ENCODE peak calls at places on chromosome 6, in seven cellular contexts. One of them, this sample, is unnamed.

GRCh38 chr6:54737247-54737646 is 109.3 kb upstream of the FAM83B start:
- DNase-seq in fibroblast of pulmonary artery: no peak
- DNase-seq in IMR-90: no peak
- DNase-seq in CD8-positive, alpha-beta T cell: no peak
- DNase-seq in body of pancreas: peak; percentile 23
- DNase-seq in BJ: no peak
- DNase-seq in epithelial cell of esophagus: no peak
- DNase-seq in this sample: no peak

GRCh38 chr6:135540207-135540877 is 42.8 kb upstream of the AHI1 start:
- DNase-seq in BJ: no peak
- DNase-seq in fibroblast of pulmonary artery: peak; percentile 70
- DNase-seq in CD8-positive, alpha-beta T cell: no peak
- DNase-seq in IMR-90: peak; percentile 62
- DNase-seq in epithelial cell of esophagus: no peak
- DNase-seq in body of pancreas: no peak
- DNase-seq in this sample: no peak

GRCh38 chr6:2247664-2248063 is 2.3 kb upstream of the GMDS start:
- DNase-seq in BJ: no peak
- DNase-seq in fibroblast of pulmonary artery: no peak
- DNase-seq in body of pancreas: no peak
- DNase-seq in epithelial cell of esophagus: no peak
- DNase-seq in CD8-positive, alpha-beta T cell: no peak
- DNase-seq in IMR-90: no peak
- DNase-seq in this sample: no peak

GRCh38 chr6:11121851-11122250 is 10.3 kb upstream of the ERVFRD-1 start:
- DNase-seq in epithelial cell of esophagus: no peak
- DNase-seq in body of pancreas: no peak
- DNase-seq in BJ: no peak
- DNase-seq in IMR-90: no peak
- DNase-seq in fibroblast of pulmonary artery: no peak
- DNase-seq in CD8-positive, alpha-beta T cell: no peak
- DNase-seq in this sample: no peak

GRCh38 chr6:110520188-110520956 is 44.0 kb upstream of the SLC22A16 start:
- DNase-seq in IMR-90: no peak
- DNase-seq in epithelial cell of esophagus: no peak
- DNase-seq in body of pancreas: no peak
- DNase-seq in BJ: no peak
- DNase-seq in fibroblast of pulmonary artery: no peak
- DNase-seq in CD8-positive, alpha-beta T cell: no peak
- DNase-seq in this sample: no peak

GRCh38 chr6:10514049-10514780 is 6.9 kb upstream of the GCNT2 start:
- DNase-seq in body of pancreas: peak; percentile 17
- DNase-seq in CD8-positive, alpha-beta T cell: no peak
- DNase-seq in fibroblast of pulmonary artery: no peak
- DNase-seq in epithelial cell of esophagus: no peak
- DNase-seq in BJ: no peak
- DNase-seq in IMR-90: no peak
- DNase-seq in this sample: no peak

GRCh38 chr6:165585060-165585459 is 78.0 kb downstream of the PDE10A start:
- DNase-seq in fibroblast of pulmonary artery: peak; percentile 76
- DNase-seq in CD8-positive, alpha-beta T cell: no peak
- DNase-seq in IMR-90: peak; percentile 81
- DNase-seq in epithelial cell of esophagus: no peak
- DNase-seq in BJ: no peak
- DNase-seq in body of pancreas: no peak
- DNase-seq in this sample: no peak

GRCh38 chr6:25499851-25500250 is 152.2 kb upstream of the SCGN start:
- DNase-seq in epithelial cell of esophagus: peak; percentile 88
- DNase-seq in fibroblast of pulmonary artery: no peak
- DNase-seq in IMR-90: peak; percentile 6
- DNase-seq in BJ: no peak
- DNase-seq in body of pancreas: no peak
- DNase-seq in CD8-positive, alpha-beta T cell: no peak
- DNase-seq in this sample: no peak

GRCh38 chr6:138007014-138007472 is 100.2 kb downstream of the PERP start:
- DNase-seq in CD8-positive, alpha-beta T cell: no peak
- DNase-seq in body of pancreas: peak; percentile 41
- DNase-seq in fibroblast of pulmonary artery: peak; percentile 21
- DNase-seq in epithelial cell of esophagus: peak; percentile 82
- DNase-seq in BJ: no peak
- DNase-seq in IMR-90: peak; percentile 33
- DNase-seq in this sample: no peak

GRCh38 chr6:150680510-150680909 is 80.8 kb downstream of the PLEKHG1 start:
- DNase-seq in fibroblast of pulmonary artery: no peak
- DNase-seq in IMR-90: no peak
- DNase-seq in epithelial cell of esophagus: no peak
- DNase-seq in CD8-positive, alpha-beta T cell: no peak
- DNase-seq in body of pancreas: no peak
- DNase-seq in BJ: no peak
- DNase-seq in this sample: no peak

DNA sequence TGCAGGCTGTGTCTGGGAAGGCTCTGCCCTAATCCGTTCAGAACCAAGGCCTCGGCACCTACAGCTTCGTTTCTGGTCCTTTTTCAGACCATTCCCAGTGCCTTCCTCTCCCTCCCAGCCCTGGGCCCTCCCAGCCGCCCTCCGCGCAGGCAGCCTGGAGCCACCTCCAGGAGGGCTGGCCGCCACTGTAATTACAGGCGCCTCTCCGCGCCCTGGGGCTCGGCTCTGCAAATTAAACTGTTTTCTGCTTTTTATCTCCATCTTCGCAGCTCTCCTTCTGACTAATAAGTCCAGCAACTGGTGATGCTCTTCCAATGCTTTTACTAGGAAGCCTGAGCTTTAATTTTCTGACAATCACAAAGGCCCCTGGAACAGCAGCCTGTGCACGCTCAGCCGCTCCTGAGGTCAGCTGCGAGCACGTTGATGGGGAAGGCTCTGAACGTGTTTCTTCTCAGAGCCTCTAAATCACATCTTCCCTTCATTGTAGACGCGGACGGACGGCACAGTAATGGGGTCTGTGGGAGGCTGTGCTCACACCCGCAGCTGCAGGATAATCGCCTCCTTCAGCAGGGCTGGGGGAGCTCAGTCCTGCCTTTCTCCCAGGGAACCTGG is 194.6 kb downstream of the DLL1 start:
- DNase-seq in fibroblast of pulmonary artery: no peak
- DNase-seq in BJ: no peak
- DNase-seq in epithelial cell of esophagus: no peak
- DNase-seq in body of pancreas: no peak
- DNase-seq in IMR-90: no peak
- DNase-seq in CD8-positive, alpha-beta T cell: no peak
- DNase-seq in this sample: no peak
- H3K4me3 ChIP-seq in fibroblast of pulmonary artery: no peak overlapping the region
- H3K4me3 ChIP-seq in BJ: no peak overlapping the region
- H3K4me3 ChIP-seq in epithelial cell of esophagus: no peak overlapping the region
- H3K4me3 ChIP-seq in body of pancreas: no peak overlapping the region
- H3K4me3 ChIP-seq in IMR-90: no peak overlapping the region
- H3K4me3 ChIP-seq in CD8-positive, alpha-beta T cell: no peak overlapping the region
- H3K4me3 ChIP-seq in this sample: no peak overlapping the region

DNA sequence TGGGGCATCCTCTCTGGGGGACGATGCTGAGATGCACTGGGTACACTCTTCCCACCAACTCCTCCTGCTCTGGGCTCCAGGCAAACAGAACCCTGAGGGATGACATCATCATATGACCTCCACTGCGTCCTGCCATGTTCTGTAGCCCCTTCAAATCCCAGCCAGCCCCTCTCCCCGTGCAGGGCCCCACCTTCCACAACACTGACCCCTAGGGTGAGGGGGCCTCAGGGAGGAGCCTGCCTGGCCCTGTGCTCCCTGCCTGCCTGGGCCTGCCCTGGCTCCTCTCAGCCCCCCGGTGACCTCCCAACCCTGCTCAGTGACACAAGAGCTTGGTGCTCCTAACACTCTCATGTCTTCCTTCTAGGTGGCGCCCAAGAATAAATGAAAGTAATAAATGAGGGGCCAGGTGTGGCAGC is 9.6 kb upstream of the SPDEF start:
- DNase-seq in fibroblast of pulmonary artery: no peak
- DNase-seq in epithelial cell of esophagus: no peak
- DNase-seq in CD8-positive, alpha-beta T cell: no peak
- DNase-seq in IMR-90: no peak
- DNase-seq in body of pancreas: no peak
- DNase-seq in BJ: no peak
- DNase-seq in this sample: no peak
- TF ChIP-seq CTCF in fibroblast of pulmonary artery: no peak
- TF ChIP-seq CTCF in epithelial cell of esophagus: no peak
- TF ChIP-seq CTCF in CD8-positive, alpha-beta T cell: no peak
- TF ChIP-seq CTCF in IMR-90: no peak
- TF ChIP-seq CTCF in body of pancreas: no peak
- TF ChIP-seq CTCF in BJ: no peak
- TF ChIP-seq CTCF in this sample: no peak

DNA sequence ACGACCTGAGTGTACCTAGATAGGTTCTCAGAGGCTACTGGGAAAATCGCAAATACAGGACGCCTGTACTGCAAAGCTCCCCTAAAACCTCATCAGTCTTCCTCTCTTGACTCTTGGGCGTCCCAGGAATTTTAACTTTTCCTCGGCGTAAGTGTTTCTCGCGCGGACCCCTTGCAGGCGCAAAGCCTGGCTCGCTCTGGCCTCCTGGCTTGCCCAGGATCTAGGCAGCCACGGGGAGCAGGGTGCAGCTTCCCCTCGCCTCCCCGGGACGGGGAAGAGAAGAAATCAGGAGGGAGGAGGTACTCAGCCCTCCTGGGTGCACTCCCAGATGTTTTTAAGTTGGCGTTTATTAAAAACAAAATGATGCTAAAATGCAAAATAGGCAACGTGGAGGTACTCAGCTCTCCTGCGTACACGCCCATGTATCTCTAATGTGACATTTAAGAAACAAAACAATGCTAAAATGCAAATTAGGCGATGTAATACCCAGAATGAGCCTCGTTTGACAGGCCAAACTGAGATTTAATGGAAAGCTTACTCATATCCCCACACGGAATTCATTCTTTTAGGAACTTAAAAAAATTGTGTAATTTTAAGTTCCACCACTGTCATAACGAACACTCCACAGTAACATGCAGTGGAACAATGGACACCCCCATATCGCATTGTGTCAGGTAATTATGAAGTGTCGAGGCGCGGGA is 1.6 kb upstream of the SOBP start:
- DNase-seq in IMR-90: no peak
- DNase-seq in fibroblast of pulmonary artery: no peak
- DNase-seq in BJ: no peak
- DNase-seq in body of pancreas: no peak
- DNase-seq in epithelial cell of esophagus: no peak
- DNase-seq in CD8-positive, alpha-beta T cell: no peak
- DNase-seq in this sample: no peak
- H3K4me3 ChIP-seq in IMR-90: peak overlapping the region; percentile 93
- H3K4me3 ChIP-seq in fibroblast of pulmonary artery: peak overlapping the region; percentile 80
- H3K4me3 ChIP-seq in BJ: peak overlapping the region; percentile 45
- H3K4me3 ChIP-seq in body of pancreas: no peak overlapping the region
- H3K4me3 ChIP-seq in epithelial cell of esophagus: no peak overlapping the region
- H3K4me3 ChIP-seq in CD8-positive, alpha-beta T cell: peak overlapping the region; percentile 67
- H3K4me3 ChIP-seq in this sample: peak overlapping the region; percentile 66

DNA sequence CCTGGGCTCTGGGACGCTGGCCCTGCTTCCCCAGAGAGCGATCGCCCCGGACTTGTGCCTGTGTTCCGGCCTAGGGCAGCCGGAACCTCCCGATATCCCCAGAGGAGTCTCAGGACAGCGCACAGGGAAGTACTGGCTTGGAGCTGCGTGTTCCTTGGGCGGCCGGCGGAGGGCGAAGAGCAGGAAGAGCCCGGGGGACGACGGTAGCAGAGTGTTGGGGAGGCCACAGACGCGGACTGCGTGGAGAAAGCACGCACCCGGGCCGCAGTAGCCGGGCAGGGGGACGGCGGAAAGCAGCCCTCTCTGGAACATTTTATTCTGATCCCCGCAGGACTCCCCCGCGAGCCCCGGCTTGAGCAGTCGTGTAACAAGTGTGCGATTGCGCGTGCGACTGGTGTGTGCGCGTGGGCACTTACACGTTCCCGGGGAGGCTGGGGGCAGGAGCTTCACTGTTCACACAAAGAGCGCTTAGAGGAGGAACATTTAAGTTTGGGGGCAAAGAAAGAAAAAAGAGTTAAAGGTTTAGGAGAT is 36.1 kb downstream of the NCR2 start:
- DNase-seq in IMR-90: peak; percentile 42
- DNase-seq in fibroblast of pulmonary artery: peak; percentile 51
- DNase-seq in epithelial cell of esophagus: peak; percentile 7
- DNase-seq in CD8-positive, alpha-beta T cell: no peak
- DNase-seq in body of pancreas: peak; percentile 43
- DNase-seq in BJ: no peak
- DNase-seq in this sample: peak; percentile 50
- TF ChIP-seq CTCF in IMR-90: peak; percentile 35
- TF ChIP-seq CTCF in fibroblast of pulmonary artery: peak; percentile 31
- TF ChIP-seq CTCF in epithelial cell of esophagus: no peak
- TF ChIP-seq CTCF in CD8-positive, alpha-beta T cell: no peak
- TF ChIP-seq CTCF in body of pancreas: no peak
- TF ChIP-seq CTCF in BJ: peak; percentile 64
- TF ChIP-seq CTCF in this sample: peak; percentile 32

GRCh38 chr6:45323656-45324224 is 4.4 kb upstream of the RUNX2 start:
- DNase-seq in epithelial cell of esophagus: no peak
- DNase-seq in IMR-90: no peak
- DNase-seq in body of pancreas: no peak
- DNase-seq in fibroblast of pulmonary artery: no peak
- DNase-seq in BJ: no peak
- DNase-seq in CD8-positive, alpha-beta T cell: no peak
- DNase-seq in this sample: no peak

DNA sequence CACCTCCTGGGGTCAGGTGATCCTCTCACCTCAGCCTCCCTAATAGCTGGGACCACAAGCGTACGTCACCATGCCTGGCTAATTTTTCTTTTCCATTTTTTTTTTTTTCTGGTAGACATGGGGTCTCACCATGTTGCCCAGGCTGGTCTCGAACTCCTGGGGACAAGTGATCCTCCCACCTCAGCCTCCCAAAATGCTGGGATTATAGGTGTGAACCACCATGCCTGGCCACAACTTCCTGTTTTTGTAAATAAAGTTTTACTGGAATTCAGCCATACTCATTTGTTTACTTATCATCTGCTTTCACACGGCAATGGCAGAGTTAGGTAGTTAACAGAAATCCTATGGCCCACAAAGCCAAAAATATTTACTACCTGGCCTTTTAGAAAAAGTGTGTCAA is 7.8 kb upstream of the RUNX2 start:
- DNase-seq in fibroblast of pulmonary artery: no peak
- DNase-seq in body of pancreas: no peak
- DNase-seq in IMR-90: no peak
- DNase-seq in BJ: no peak
- DNase-seq in epithelial cell of esophagus: no peak
- DNase-seq in CD8-positive, alpha-beta T cell: no peak
- DNase-seq in this sample: no peak
- H3K4me3 ChIP-seq in fibroblast of pulmonary artery: no peak overlapping the region
- H3K4me3 ChIP-seq in body of pancreas: no peak overlapping the region
- H3K4me3 ChIP-seq in IMR-90: no peak overlapping the region
- H3K4me3 ChIP-seq in BJ: no peak overlapping the region
- H3K4me3 ChIP-seq in epithelial cell of esophagus: no peak overlapping the region
- H3K4me3 ChIP-seq in CD8-positive, alpha-beta T cell: no peak overlapping the region
- H3K4me3 ChIP-seq in this sample: no peak overlapping the region